ENCODE peak calls at places on chromosomes 12 and 14, in four cellular contexts. G is H1, M is K562, K is HCT116. X is an unnamed sample.

GRCh38 chr12:50117057-50117622 is 5.1 kb downstream of the COX14 start:
- DNase-seq in G (no peak), M (no peak), K (no peak), X (no peak)

GRCh38 chr12:52900166-52900895 is 4.5 kb downstream of the KRT8 start:
- DNase-seq in K (no peak), G (no peak), M (no peak), X (no peak)

GRCh38 chr12:107477946-107478610 is 207.5 kb upstream of the PWP1 start:
- DNase-seq in G (no peak), K (no peak), M (no peak), X (no peak)

GRCh38 chr14:67018720-67019119 is 170.5 kb upstream of the GARIN2 start:
- DNase-seq in K (no peak), G (no peak), M (no peak), X (peak; percentile 27)

GRCh38 chr14:74620497-74620921 is 8.5 kb upstream of the LTBP2 start:
- DNase-seq in G (no peak), K (peak; percentile 90), M (peak; percentile 59), X (no peak)

GRCh38 chr12:29782821-29783772 is 645 bp downstream of the TMTC1 start:
- DNase-seq in M (no peak), G (no peak), K (no peak), X (no peak)

GRCh38 chr12:105944628-105945027 is 194.1 kb downstream of the NUAK1 start:
- DNase-seq in G (no peak), K (no peak), M (no peak), X (no peak)

GRCh38 chr14:65792208-65792905 is 379.8 kb downstream of the FUT8 start:
- DNase-seq in M (no peak), G (no peak), K (peak; percentile 6), X (no peak)

GRCh38 chr14:40269436-40269835 is 837.2 kb upstream of the FBXO33 start:
- DNase-seq in K (no peak), M (no peak), G (no peak), X (no peak)

GRCh38 chr14:92532490-92533163 is 19.0 kb downstream of the RIN3 start:
- DNase-seq in M (no peak), G (no peak), K (no peak), X (no peak)

GRCh38 chr14:103293465-103293864 is 40.6 kb upstream of the EIF5 start:
- DNase-seq in G (no peak), K (no peak), M (no peak), X (no peak)

GRCh38 chr12:81229718-81230117 is 151.8 kb downstream of the ACSS3 start:
- DNase-seq in G (no peak), M (no peak), K (no peak), X (no peak)

GRCh38 chr12:106138279-106138645 is 492 bp downstream of the NUAK1 start:
- DNase-seq in K (no peak), M (no peak), G (no peak), X (no peak)

GRCh38 chr12:85639834-85640233 is 196.4 kb downstream of the RASSF9 start:
- DNase-seq in M (no peak), G (no peak), K (no peak), X (no peak)

GRCh38 chr14:53896773-53897172 is 59.9 kb downstream of the BMP4 start:
- DNase-seq in M (no peak), G (no peak), K (no peak), X (no peak)

GRCh38 chr12:113232787-113233585 is 11.7 kb downstream of the TPCN1 start:
- DNase-seq in M (no peak), K (no peak), G (no peak), X (peak; percentile 69)

GRCh38 chr12:11854011-11854499 is 204.6 kb downstream of the ETV6 start:
- DNase-seq in M (no peak), G (no peak), K (no peak), X (no peak)

GRCh38 chr14:63902375-63902976 is 49.7 kb downstream of the SYNE2 start:
- DNase-seq in K (no peak), G (no peak), M (no peak), X (no peak)

GRCh38 chr12:103799504-103800251 is 41.4 kb downstream of the NT5DC3 start:
- DNase-seq in G (no peak), K (no peak), M (no peak), X (no peak)

GRCh38 chr14:101286271-101287018 is 274.9 kb upstream of the DIO3 start:
- DNase-seq in K (no peak), M (no peak), G (no peak), X (no peak)

DNA sequence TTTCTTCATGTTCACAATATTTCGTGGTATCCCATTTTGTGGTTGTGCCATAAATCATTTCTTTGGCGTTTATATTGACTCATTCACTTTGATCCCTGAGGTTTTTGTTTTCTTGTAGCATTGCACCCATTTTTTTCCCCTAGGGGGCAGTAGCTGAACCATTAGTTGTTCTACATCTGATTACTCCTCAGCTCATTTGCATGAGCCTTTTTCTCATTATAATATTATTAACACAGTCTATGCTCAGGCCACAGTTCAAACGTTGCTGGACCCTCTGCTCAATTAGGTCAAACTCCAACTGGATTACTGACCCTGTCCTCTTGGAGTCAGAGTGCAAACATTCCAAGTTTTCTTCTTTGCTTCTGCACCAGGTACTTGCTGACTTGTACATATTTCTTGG is 475.4 kb upstream of the SEL1L start:
- DNase-seq in K (no peak), G (no peak), M (no peak), X (no peak)
- TF ChIP-seq EGR1 in K (no peak), G (no peak), M (no peak), X (no peak)

GRCh38 chr12:4787965-4788364 is 67.8 kb downstream of the GALNT8 start:
- DNase-seq in M (no peak), K (no peak), G (no peak), X (no peak)
- TF ChIP-seq EGR1 in M (no peak), K (no peak), G (no peak), X (no peak)

GRCh38 chr14:34058510-34058909 is 107.6 kb upstream of the EGLN3 start:
- DNase-seq in G (no peak), K (no peak), M (no peak), X (no peak)

GRCh38 chr14:34062353-34062973 is 111.6 kb upstream of the EGLN3 start:
- DNase-seq in G (no peak), M (no peak), K (no peak), X (no peak)

GRCh38 chr14:34060747-34061050 is 109.8 kb upstream of the EGLN3 start:
- DNase-seq in G (no peak), K (no peak), M (no peak), X (no peak)

GRCh38 chr14:34059925-34060746 is 109.3 kb upstream of the EGLN3 start:
- DNase-seq in K (no peak), G (no peak), M (peak; percentile 88), X (no peak)

GRCh38 chr14:34059037-34059924 is 108.4 kb upstream of the EGLN3 start:
- DNase-seq in G (no peak), K (no peak), M (peak; percentile 72), X (no peak)
- TF ChIP-seq EGR1 in G (no peak), K (no peak), M (no peak), X (no peak)

DNA sequence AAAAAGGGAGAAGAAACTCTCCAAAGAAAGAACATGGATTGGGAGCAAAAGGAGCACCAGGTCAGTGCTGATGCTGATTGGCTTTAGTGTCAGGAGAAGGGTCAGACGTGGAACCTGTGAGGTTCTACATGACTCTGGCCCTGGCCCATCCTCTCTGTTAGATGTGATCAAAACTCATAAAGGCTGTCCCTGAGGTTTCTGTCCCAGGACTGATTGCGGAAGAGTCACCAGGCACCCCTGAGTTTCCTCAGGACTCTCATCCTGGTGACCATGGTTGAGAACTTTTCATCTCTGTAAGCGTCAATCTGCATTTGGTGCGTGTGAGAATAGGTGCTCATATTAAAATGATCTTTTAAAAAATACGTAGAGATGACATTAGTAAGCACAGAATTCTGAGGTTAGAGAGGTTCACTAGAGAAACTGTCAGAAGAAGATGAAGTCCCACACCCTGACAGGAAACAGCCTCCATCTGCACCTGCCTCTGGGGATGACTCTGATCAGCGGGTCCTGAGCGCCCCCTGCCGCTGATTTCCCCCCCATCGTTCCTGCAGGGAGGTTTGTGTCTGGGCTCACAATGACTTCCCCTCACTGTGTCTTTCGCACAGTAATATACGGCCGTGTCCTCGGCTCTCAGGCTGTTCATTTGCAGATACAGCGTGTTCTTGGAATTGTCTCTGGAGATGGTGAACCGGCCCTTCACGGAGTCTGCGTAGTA is 741.8 kb downstream of the TMEM121 start:
- DNase-seq in G (no peak), K (no peak), M (peak; percentile 56), X (no peak)
- TF ChIP-seq EGR1 in G (no peak), K (no peak), M (no peak), X (no peak)

DNA sequence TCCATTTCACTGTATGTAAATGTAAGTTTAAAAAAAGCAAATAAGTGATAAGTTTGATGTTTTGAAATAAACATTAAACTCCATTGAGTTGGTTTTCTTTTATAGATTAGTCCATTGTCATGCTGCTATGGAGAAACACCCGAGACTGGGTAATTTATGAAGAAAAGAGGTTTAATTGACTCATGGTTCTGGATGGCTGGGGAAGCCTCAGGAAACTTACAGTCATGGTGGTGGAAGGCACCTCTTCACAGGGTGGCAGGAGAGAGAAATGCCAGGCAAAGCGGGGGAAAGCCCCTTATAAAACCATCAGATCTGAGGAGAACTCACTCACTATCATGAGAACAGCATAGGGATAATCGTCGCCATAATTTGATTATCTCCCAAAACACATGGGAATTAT is 48.4 kb upstream of the OXA1L start:
- DNase-seq in K (no peak), M (no peak), G (no peak), X (no peak)
- TF ChIP-seq EGR1 in K (no peak), M (no peak), G (no peak), X (no peak)

DNA sequence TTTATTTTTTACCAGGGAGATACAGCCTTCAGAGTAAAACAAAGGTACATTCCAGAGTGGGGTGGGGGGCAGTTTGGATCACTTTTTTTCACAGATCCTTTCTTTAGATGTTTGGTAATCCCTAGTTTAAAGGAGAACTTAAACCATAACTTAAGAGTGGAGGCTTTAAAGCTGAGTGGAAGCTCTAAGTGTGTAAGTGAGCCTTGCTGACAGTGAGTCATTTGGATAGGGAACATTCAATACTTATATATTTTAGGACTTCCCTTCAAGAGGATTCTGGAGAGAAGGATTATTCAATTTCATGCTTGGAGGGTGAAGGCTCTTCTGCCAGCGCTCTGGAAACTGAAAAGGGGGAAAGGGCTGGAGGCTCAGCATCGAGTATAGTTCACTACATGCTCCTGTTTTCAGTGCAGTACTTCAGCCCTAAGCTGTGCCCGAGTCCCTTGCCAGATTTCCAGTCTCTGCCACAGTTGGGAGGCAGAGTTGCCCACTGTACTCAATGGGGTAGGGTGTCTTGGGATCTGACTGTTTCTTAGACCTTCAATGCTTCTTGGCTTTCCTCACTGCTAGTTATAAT is 8.4 kb downstream of the PRKAG1 start:
- DNase-seq in K (no peak), G (no peak), M (no peak), X (no peak)
- TF ChIP-seq EGR1 in K (no peak), G (no peak), M (no peak), X (no peak)

DNA sequence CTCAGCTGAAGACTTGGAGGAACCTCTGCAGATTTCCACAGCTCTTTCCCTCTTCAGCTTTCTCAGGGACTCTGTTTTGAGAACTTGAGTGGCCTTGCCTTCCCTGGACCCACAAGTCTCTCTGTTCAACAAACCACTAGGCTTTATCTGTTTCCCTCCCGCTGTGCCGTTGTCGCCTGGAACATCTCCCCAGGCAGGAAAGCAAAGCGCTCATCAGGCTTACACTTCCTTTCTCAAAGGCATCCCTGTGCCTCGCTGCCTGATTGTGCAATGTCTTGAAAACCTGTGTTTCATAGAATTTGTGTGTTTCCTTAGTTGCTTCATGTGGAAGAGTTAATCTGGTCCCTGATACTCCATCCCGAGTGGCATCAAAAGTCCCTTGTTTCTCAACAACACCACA is 64.1 kb downstream of the PPM1A start:
- DNase-seq in K (no peak), M (peak; percentile 58), G (no peak), X (no peak)
- TF ChIP-seq EGR1 in K (no peak), M (no peak), G (no peak), X (no peak)

X was measured in GM12878.